ENCODE peak calls at places on chromosomes 16 and 17, in four cellular contexts. X, W, G and P are unnamed samples.

GRCh38 chr16:51967566-51967965 is 579.4 kb downstream of the TOX3 start:
- DNase-seq in X (no peak), W (no peak), G (no peak), P (no peak)

GRCh38 chr17:50111687-50112655 is 16.8 kb downstream of the PDK2 start:
- DNase-seq in X (no peak), W (no peak), G (no peak), P (no peak)

GRCh38 chr17:81386141-81386645 is 9.1 kb upstream of the BAHCC1 start:
- DNase-seq in X (no peak), W (no peak), G (no peak), P (no peak)

GRCh38 chr16:20301840-20302239 is 25.5 kb downstream of the GP2 start:
- DNase-seq in X (no peak), W (no peak), G (no peak), P (no peak)

GRCh38 chr16:57663917-57664661 is 4.0 kb upstream of the ADGRG3 start:
- DNase-seq in X (no peak), W (no peak), G (no peak), P (no peak)

GRCh38 chr16:31507929-31508705 is at the start of gene RUSF1:
- DNase-seq in X (peak), W (peak), G (peak), P (peak)

GRCh38 chr17:30290696-30291570 is 811 bp downstream of the BLMH start:
- DNase-seq in X (peak), W (peak), G (no peak), P (peak)

GRCh38 chr16:87297918-87298631 is 19.1 kb downstream of the C16orf95 start:
- DNase-seq in X (peak), W (peak), G (no peak), P (peak)

GRCh38 chr17:50200447-50201225 is 795 bp downstream of the COL1A1 start:
- DNase-seq in X (peak), W (peak), G (no peak), P (peak)

GRCh38 chr17:34318474-34318873 is 761 bp upstream of the CCL8 start:
- DNase-seq in X (peak), W (peak), G (no peak), P (no peak)

GRCh38 chr17:4899341-4900230 is at the start of gene C17orf107:
- DNase-seq in X (no peak), W (no peak), G (no peak), P (peak)

GRCh38 chr17:46182961-46183360 is 10.3 kb downstream of the KANSL1 start:
- DNase-seq in X (no peak), W (no peak), G (no peak), P (no peak)

GRCh38 chr16:73020409-73020884 is 27.5 kb downstream of the ZFHX3 start:
- DNase-seq in X (peak), W (peak), G (no peak), P (peak)

DNA sequence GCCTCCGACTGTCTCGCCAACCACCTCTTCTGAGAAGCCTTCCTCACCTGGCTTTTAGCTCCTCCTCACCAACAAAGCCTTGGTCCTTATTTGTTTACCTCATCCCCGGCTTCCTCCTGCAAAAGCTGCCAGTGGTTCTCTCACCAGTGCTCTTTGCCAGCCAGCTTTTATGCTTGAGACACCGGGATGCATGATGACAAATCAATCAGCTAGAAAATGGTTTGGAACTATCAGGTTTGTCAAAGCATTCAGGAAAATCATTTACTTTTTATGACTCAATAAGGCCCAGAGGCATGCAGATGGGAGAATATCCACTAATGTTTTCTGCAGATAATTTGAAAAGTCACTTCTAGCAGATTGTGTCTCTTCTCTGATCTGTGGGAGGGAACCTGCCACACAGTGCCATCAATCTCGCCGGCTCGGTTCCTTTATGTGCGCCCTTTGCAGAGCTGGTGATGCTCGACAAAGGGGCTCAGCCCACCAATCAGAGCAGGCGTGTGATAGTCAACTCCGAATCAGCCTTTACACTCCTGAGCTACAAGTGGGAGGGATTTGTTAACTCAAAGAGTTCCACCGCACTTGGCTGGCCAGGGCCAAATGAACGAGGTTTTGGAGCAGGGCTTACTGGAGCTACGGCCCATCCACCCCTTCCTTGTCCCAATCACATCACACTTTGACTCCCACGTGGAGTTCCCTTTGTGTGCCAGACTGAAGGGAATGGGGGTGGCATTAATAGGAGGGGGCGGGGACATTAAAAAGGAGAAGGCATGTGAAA is 85.8 kb downstream of the MRC2 start:
- DNase-seq in X (no peak), W (no peak), G (no peak), P (no peak)
- TF ChIP-seq RAD21 in X (no peak), W (no peak), G (no peak), P (no peak)

DNA sequence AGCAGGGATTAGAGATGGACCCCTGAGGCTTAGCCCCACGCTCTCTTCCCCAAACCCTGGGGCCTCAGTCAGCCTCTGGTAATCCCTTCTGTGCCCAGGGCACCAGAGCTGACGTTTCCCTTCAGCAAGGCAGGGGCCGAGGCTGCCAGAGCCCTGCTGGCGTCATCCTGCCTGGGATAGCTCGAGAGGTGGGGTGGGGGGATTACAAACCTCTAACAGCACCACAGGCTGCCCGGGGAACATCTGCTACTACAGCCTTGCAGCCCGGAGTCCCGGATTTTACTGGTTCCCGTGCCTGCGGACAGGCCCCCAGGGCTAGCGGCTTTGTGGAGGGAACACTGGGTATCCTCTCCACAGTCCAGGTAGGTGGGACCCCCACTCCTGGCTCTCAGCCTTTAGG is at the start of gene AANAT:
- DNase-seq in X (no peak), W (no peak), G (no peak), P (no peak)
- TF ChIP-seq ELK1 in X (no peak), W (no peak), G (no peak), P (no peak)

GRCh38 chr17:64920419-64921172 is 1.3 kb upstream of the LRRC37A3 start:
- DNase-seq in X (peak), W (peak), G (no peak), P (no peak)

DNA sequence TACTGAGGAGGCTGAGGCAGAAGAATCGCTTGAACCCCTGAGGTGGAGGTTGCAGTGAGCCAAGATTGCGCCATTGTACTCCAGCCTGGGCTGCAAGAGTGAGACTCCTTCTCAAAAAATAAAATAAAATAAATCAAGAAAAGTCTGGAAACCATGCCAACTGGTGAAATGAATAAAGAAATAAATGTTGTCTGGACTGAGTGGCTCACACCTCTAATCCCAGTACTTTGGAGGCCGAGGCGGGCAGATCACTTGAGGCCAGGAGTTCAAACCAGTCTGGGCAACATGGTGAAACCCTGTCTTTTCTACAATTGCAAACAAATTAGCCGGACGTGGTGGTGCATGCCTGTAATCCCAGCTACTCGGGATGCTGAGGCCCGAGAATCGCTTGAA is 744 bp upstream of the LRRC37A3 start:
- DNase-seq in X (no peak), W (no peak), G (no peak), P (no peak)
- TF ChIP-seq RAD21 in X (no peak), W (no peak), G (no peak), P (no peak)

DNA sequence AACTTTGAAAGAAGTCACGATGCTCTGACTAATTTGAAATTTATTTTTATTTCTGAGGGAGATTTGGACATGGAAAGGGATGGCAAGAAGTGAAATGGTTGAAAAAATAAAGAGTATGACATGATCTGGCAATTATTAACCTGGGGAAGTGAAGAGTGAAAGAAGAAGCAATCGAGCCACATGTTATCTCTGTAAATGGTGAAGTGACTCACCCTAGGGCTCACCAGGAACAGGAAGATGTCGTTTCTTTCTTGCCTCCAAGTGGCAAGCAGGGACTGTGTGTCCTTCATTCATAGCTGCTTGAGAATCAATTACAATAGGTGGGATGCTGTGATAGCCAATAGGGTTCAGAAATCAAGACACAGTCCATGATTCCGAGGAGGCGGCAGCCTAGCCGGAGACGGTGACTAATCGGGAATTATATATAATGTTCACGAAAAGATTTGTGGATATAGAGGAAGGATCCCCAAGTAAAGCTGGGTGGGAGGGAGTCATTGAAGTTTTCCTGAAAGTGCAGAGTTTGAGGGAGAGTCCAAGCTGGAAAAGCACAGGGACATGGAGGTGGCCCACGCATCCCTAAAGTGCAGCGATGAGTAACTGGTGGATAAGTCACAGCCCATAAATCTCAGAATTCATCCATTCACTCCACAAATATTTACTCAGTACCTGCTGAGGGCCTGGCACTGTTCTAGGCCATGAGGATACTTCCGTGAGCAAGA is 18.2 kb upstream of the KRT20 start:
- DNase-seq in X (peak), W (peak), G (no peak), P (peak)
- TF ChIP-seq ELK1 in X (no peak), W (no peak), G (no peak), P (no peak)

DNA sequence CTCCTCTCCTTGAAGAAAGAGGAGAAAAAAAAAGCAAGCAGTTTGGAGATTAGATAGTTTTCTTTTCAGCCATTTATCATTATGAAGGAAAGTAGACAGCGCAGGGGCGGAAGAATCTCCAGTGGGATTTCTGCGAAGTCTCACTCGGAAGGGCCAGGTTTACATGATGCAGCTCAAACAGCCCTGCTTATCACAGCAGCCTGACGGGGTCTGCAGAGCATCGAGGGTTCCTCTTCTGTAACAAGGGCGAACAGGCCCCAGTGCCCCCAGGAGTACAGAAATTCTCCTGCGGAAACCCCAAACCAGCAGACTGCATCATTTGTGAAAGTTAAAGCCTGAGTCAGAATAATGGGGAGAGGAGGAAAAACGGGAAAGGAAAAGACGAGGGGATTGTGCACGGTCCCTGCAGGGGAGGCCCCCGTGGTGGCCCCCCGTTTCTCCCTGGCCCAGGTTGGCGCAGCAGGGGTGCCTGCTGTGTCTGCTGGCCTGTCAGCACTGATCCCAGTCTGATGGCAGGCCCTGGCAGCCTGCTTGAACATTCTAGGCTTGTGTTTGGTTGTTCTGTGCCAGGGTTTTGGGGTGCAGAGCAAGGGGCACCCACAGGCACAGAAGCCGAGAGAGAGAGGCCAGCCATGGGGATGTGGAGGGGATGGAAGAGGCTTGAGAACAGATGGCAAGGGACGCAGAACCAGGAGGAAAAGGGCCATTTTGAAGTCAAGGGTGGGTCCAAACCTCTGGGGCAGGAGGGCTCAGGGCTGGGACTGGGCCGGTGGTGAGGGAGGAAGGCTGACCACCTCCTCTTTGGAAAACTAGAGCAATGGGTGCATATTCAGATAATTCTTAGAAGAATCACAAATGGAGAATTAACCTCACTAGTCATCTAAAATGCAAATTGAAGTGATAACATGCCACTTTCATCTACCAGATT is 35.7 kb downstream of the TBX4 start:
- DNase-seq in X (no peak), W (no peak), G (no peak), P (no peak)
- TF ChIP-seq RAD21 in X (no peak), W (no peak), G (no peak), P (no peak)

GRCh38 chr17:31824771-31825360 is 34.2 kb downstream of the COPRS start:
- DNase-seq in X (no peak), W (no peak), G (no peak), P (peak)

GRCh38 chr17:31830971-31831755 is 27.9 kb downstream of the COPRS start:
- DNase-seq in X (no peak), W (no peak), G (no peak), P (peak)

GRCh38 chr17:31829649-31830048 is 29.4 kb downstream of the COPRS start:
- DNase-seq in X (no peak), W (no peak), G (no peak), P (no peak)

GRCh38 chr17:31823014-31823413 is 36.0 kb downstream of the COPRS start:
- DNase-seq in X (no peak), W (no peak), G (no peak), P (no peak)

DNA sequence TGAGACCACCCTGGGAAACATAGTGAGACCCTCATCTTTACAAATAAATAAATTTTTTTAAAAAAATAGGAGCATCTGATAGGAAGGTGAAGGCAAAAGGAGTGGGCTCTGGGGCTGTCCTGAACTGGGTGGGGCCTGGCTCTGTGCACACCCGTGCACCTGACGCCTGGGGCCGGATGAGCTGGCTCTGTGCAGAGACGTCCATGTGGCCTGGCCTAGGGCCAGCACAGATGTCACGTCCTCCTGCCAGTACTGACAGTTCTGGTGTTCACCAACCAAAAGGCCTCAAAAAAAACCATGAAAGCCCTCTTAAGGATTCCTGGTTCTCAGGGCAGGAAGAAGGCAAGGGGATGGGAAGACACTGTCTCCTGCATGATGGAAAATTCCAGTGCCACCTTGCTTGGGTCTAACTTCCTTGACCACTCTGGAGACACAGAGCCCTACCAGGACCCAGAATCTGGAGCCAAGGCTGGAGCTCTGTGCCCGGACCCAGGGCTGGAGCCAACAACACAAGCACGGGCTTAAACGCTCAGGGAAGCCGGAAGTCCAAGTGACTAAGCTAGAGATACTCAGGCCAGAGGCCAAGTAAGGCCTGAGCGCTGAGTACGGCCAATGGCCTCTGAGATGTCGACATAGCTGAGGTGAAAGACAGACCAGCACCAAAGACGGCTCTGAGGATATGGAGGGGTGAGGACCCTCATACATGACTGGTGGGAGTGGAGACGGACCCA is 32.9 kb downstream of the COPRS start:
- DNase-seq in X (no peak), W (no peak), G (no peak), P (peak)
- TF ChIP-seq ELK1 in X (no peak), W (no peak), G (no peak), P (no peak)

DNA sequence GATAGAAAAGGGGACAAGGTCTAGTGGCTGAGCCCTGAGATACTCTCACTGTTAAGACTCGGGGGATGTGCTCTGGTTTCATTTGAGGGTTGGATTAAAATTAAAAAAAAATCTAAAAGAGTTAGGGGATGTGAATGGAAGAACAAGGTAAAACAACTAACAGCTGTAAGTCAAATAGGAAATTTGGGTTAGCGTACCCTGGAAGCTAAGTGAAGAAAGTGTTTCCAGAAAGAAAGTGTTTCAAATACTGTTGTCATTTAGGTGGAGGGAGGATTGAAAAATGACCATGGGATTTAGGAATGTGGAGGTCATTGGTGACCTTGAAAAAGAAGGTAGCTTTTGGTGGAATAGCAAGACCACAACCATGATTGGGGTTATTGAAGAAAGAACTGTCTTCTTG is 37.7 kb downstream of the PPM1D start:
- DNase-seq in X (no peak), W (no peak), G (no peak), P (no peak)
- TF ChIP-seq RAD21 in X (no peak), W (no peak), G (no peak), P (no peak)

GRCh38 chr16:11793840-11794239 is 3.2 kb downstream of the ZC3H7A start:
- DNase-seq in X (peak), W (no peak), G (no peak), P (no peak)

GRCh38 chr16:11788914-11789313 is 8.1 kb downstream of the ZC3H7A start:
- DNase-seq in X (no peak), W (no peak), G (no peak), P (no peak)

GRCh38 chr16:11794447-11794846 is 2.6 kb downstream of the ZC3H7A start:
- DNase-seq in X (no peak), W (no peak), G (no peak), P (no peak)

GRCh38 chr16:11792404-11793260 is 4.4 kb downstream of the ZC3H7A start:
- DNase-seq in X (no peak), W (no peak), G (no peak), P (no peak)

DNA sequence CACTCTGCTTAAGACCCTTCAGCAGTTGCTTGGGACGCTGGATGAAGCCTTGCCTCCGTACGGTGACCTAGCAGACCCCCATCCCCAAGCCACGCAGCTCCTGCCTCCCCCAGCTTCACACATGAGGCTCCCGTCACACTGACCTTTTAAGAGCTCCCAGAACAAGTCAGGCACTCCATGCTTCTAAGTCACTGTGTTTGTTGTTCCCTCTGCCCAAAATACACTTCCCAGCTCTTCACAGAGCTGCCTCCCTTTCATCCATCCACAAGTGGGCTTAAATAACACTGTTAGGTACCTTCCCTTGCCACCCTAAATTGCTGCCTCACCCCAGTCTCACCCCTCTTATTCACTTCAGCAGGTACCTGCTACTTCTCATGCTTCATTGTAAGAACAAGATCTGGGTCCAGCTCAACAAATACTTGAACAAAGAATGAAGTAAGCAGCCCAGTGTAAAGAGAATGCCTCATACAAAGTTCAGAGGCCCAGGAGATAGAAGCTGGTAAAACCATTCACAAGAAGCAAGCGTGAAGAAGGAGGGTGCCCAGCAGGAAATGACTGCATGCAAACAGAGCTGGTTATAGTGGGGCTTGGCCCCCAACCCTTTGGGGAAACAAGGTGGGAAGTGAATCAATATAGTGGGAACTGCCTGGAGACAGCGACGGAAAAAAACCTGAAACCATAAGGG is 5.8 kb downstream of the ZC3H7A start:
- DNase-seq in X (no peak), W (no peak), G (no peak), P (no peak)
- TF ChIP-seq ELK1 in X (no peak), W (no peak), G (no peak), P (no peak)